ENCODE peak calls at places on chromosomes 7 and 10, in six cellular contexts. K is prostate gland, I is vagina, L is K562, H is sigmoid colon, V is endothelial cell of umbilical vein. U is an unnamed sample.

GRCh38 chr7:112433289-112433688 is 17.0 kb upstream of the IFRD1 start:
- DNase-seq in K (no peak), I (no peak), L (peak; percentile 35), H (no peak), V (no peak), U (no peak)

GRCh38 chr10:129945031-129945430 is 19.0 kb downstream of the EBF3 start:
- DNase-seq in K (no peak), I (no peak), L (no peak), H (peak; percentile 14), V (no peak), U (no peak)

GRCh38 chr10:99528256-99528866 is 4.4 kb upstream of the NKX2-3 start:
- DNase-seq in K (no peak), I (no peak), L (no peak), H (no peak), V (no peak), U (no peak)

GRCh38 chr7:27641576-27642230 is 21.0 kb downstream of the HIBADH start:
- DNase-seq in K (no peak), I (no peak), L (no peak), H (no peak), V (no peak), U (no peak)

GRCh38 chr10:71280825-71281224 is 38.2 kb upstream of the SLC29A3 start:
- DNase-seq in K (no peak), I (no peak), L (no peak), H (no peak), V (no peak), U (no peak)

GRCh38 chr10:17249820-17250219 is 21.8 kb downstream of the VIM start:
- DNase-seq in K (no peak), I (no peak), L (peak; percentile 21), H (no peak), V (peak; percentile 50), U (no peak)

GRCh38 chr7:98988641-98989040 is 110.3 kb downstream of the TRRAP start:
- DNase-seq in K (no peak), I (no peak), L (no peak), H (peak; percentile 57), V (no peak), U (no peak)

GRCh38 chr10:78035025-78035424 is 1.4 kb downstream of the RPS24 start:
- DNase-seq in K (no peak), I (no peak), L (no peak), H (no peak), V (peak; percentile 40), U (no peak)

GRCh38 chr10:55629792-55630490 is 731.1 kb downstream of the ZWINT start:
- DNase-seq in K (no peak), I (no peak), L (peak; percentile 1), H (no peak), V (peak; percentile 54), U (no peak)

GRCh38 chr10:124685251-124685650 is 58.9 kb downstream of the FAM53B start:
- DNase-seq in K (no peak), I (no peak), L (no peak), H (peak; percentile 77), V (no peak), U (no peak)

GRCh38 chr10:35397953-35398352 is 61.6 kb downstream of the CCNY start:
- DNase-seq in K (no peak), I (no peak), L (no peak), H (no peak), V (no peak), U (no peak)

GRCh38 chr10:119090026-119090808 is 9.6 kb upstream of the EIF3A start:
- DNase-seq in K (no peak), I (no peak), L (no peak), H (peak; percentile 19), V (no peak), U (no peak)

GRCh38 chr7:96670338-96671289 is 39.0 kb downstream of the SEM1 start:
- DNase-seq in K (no peak), I (no peak), L (no peak), H (no peak), V (peak; percentile 15), U (no peak)
- TF ChIP-seq POLR2AphosphoS5 in K (no peak), I (no peak), L (no peak), H (peak; percentile 99), V (no peak), U (no peak)

GRCh38 chr10:106481598-106481997 is 682.9 kb downstream of the SORCS1 start:
- DNase-seq in K (no peak), I (no peak), L (no peak), H (no peak), V (no peak), U (no peak)

GRCh38 chr10:106474891-106475290 is 689.6 kb downstream of the SORCS1 start:
- DNase-seq in K (no peak), I (no peak), L (no peak), H (no peak), V (no peak), U (no peak)

GRCh38 chr10:106479619-106480018 is 684.9 kb downstream of the SORCS1 start:
- DNase-seq in K (no peak), I (no peak), L (no peak), H (no peak), V (no peak), U (no peak)
- TF ChIP-seq POLR2AphosphoS5 in K (no peak), I (no peak), L (no peak), H (no peak), V (no peak), U (no peak)

DNA sequence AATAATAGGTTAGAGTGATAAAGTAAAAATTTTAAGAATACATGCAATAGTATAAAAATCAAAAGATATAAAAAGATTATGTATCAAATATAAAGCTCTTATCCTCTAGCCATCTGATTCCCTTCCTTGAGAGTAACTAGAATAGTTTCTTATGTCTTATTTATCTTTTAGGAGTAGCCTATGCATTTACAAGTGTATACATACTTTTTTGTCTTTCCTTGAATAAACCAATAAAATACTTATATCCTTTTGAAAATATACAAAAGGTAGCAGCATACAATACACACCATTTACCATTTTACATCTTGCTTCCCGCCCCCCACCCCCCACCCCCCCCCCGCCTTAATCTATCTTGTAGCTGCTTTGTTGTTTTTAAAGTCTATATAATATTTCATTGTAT is 31.4 kb downstream of the AHCYL2 start:
- DNase-seq in K (no peak), I (no peak), L (no peak), H (no peak), V (no peak), U (no peak)
- TF ChIP-seq POLR2AphosphoS5 in K (no peak), I (no peak), L (no peak), H (no peak), V (no peak), U (no peak)

GRCh38 chr7:70776627-70777101 is 355.3 kb upstream of the GALNT17 start:
- DNase-seq in K (no peak), I (no peak), L (no peak), H (no peak), V (no peak), U (no peak)
- TF ChIP-seq POLR2AphosphoS5 in K (no peak), I (no peak), L (no peak), H (no peak), V (no peak), U (no peak)

GRCh38 chr10:95478185-95478584 is 83.0 kb downstream of the SORBS1 start:
- DNase-seq in K (no peak), I (no peak), L (no peak), H (no peak), V (no peak), U (no peak)

GRCh38 chr10:95480901-95481491 is 80.2 kb downstream of the SORBS1 start:
- DNase-seq in K (no peak), I (no peak), L (no peak), H (no peak), V (no peak), U (no peak)

GRCh38 chr10:95478935-95479334 is 82.2 kb downstream of the SORBS1 start:
- DNase-seq in K (no peak), I (no peak), L (no peak), H (no peak), V (peak; percentile 36), U (no peak)

GRCh38 chr10:95482501-95483248 is 78.5 kb downstream of the SORBS1 start:
- DNase-seq in K (no peak), I (no peak), L (no peak), H (no peak), V (no peak), U (no peak)

DNA sequence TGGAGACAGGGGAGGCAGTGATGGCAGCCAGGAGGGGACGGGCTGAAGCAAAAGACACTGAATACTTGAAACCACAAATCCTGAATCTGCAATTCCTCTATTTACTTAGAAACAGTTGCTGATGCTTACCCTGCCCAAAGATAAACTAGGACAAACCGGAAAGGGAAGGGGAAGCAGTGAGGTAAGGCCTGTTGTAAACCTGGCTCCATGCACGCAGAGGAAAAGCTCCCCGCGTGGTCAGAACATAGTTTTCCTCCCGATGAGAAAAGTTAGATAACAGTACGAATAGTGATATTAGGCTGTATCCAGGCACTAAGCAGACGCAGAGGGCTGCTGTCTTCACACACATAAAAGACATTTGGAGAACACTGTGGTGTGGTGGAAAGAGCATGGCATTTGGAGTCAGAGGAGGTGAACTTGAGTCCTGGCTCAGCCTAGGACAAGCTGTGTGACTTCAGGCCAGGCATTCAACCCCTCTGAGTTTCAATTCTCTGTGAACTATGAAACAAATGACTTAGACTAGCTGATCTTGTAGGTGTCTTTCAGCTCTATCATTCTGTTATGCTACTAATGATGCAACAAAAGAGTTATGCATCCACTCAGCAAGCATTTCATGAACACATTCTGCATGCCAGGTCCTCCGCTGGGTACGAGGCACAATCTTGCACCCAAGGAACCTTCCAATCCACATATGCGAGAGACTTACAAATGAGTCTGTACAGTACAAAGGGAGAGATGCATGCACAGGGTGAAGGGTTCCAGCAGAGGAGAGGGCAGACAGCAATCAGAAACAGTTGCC is 80.9 kb downstream of the SORBS1 start:
- DNase-seq in K (no peak), I (no peak), L (peak; percentile 25), H (peak; percentile 77), V (peak; percentile 67), U (no peak)
- TF ChIP-seq POLR2AphosphoS5 in K (peak; percentile 32), I (peak; percentile 34), L (no peak), H (peak; percentile 3), V (no peak), U (peak; percentile 74)

GRCh38 chr7:5528815-5529442 is 105.3 kb upstream of the TNRC18 start:
- DNase-seq in K (no peak), I (no peak), L (no peak), H (peak; percentile 84), V (peak; percentile 22), U (no peak)

GRCh38 chr7:5533821-5534367 is 110.3 kb upstream of the TNRC18 start:
- DNase-seq in K (no peak), I (no peak), L (no peak), H (no peak), V (no peak), U (no peak)

GRCh38 chr7:5528071-5528814 is 104.6 kb upstream of the TNRC18 start:
- DNase-seq in K (peak; percentile 37), I (no peak), L (no peak), H (peak; percentile 81), V (peak; percentile 30), U (no peak)

GRCh38 chr7:5532520-5533335 is 109.1 kb upstream of the TNRC18 start:
- DNase-seq in K (peak; percentile 70), I (no peak), L (peak; percentile 86), H (peak; percentile 92), V (no peak), U (no peak)
- TF ChIP-seq POLR2AphosphoS5 in K (no peak), I (no peak), L (no peak), H (no peak), V (no peak), U (no peak)

U was measured in esophagus muscularis mucosa.